ENCODE peak calls at places on chromosome 21, in five cellular contexts. Y, J, Z, A and V are unnamed samples.

GRCh38 chr21:34271452-34271851 is 92.4 kb upstream of the KCNE2 start:
- DNase-seq in A (no peak), Z (no peak), J (no peak), Y (no peak), V (no peak)

GRCh38 chr21:14567557-14568279 is 21.6 kb upstream of the SAMSN1 start:
- DNase-seq in J (no peak), Z (no peak), A (no peak), Y (peak; percentile 7), V (no peak)

GRCh38 chr21:44701541-44701940 is 4.6 kb downstream of the KRTAP10-12 start:
- DNase-seq in J (no peak), A (no peak), Z (no peak), Y (no peak), V (no peak)

GRCh38 chr21:28762357-28762735 is 230.3 kb downstream of the LTN1 start:
- DNase-seq in Y (no peak), Z (no peak), J (no peak), A (no peak), V (no peak)

GRCh38 chr21:34219334-34220020 is 144.3 kb upstream of the KCNE2 start:
- DNase-seq in J (no peak), Y (no peak), Z (no peak), A (no peak), V (no peak)

GRCh38 chr21:14773777-14774345 is 227.7 kb upstream of the SAMSN1 start:
- DNase-seq in A (peak; percentile 69), Y (peak; percentile 59), Z (peak; percentile 63), J (no peak), V (no peak)

GRCh38 chr21:38875694-38876492 is 70.2 kb downstream of the ETS2 start:
- DNase-seq in J (no peak), A (no peak), Z (no peak), Y (peak; percentile 52), V (no peak)

GRCh38 chr21:34859976-34860653 is 189.0 kb downstream of the RUNX1 start:
- DNase-seq in A (no peak), J (no peak), Z (no peak), Y (no peak), V (no peak)

GRCh38 chr21:22421416-22422190 is 1423.4 kb downstream of the NCAM2 start:
- DNase-seq in Z (no peak), J (no peak), Y (no peak), A (no peak), V (no peak)

DNA sequence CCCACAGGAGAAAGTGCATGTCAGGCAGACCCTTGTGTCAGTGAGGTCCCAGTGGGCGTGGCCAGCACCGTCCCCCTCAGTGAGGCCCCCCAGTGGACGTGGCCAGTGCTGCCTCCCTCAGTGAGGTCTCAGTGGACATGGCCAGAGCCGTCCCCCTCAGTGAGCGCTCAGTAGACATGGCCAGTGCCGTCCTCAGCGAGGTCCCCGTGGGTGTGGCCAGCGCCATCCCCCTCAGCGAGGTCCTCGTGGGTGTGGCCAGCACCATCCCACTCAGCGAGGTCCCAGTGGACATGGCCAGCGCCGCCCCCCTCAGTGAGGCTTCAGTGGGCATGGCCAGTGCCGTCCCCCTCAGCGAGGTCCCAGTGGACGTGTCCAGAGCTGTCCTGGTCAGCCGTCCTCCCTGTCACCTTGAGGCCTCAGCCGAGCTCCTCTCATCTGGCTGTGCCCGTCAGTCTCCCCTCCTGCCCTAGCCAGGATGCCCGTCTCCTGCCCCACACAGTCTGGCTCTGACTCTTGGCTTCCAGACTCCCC is 35.5 kb downstream of the PDE9A start:
- DNase-seq in A (no peak), J (no peak), Y (no peak), Z (no peak), V (no peak)
- TF ChIP-seq CTCF in A (no peak), J (no peak), Y (no peak), Z (peak; percentile 10), V (no peak)

GRCh38 chr21:31918250-31918775 is 45.5 kb downstream of the HUNK start:
- DNase-seq in J (no peak), Y (no peak), Z (no peak), A (no peak), V (no peak)
- TF ChIP-seq CTCF in J (peak; percentile 8), Y (no peak), Z (no peak), A (no peak), V (peak; percentile 13)

GRCh38 chr21:16969636-16970035 is 543.2 kb upstream of the CXADR start:
- DNase-seq in J (no peak), A (no peak), Y (no peak), Z (no peak), V (no peak)
- TF ChIP-seq CTCF in J (no peak), A (no peak), Y (no peak), Z (no peak), V (no peak)

GRCh38 chr21:41369915-41370839 is 8.3 kb downstream of the MX2 start:
- DNase-seq in Y (no peak), A (no peak), Z (no peak), J (no peak), V (no peak)

GRCh38 chr21:41367598-41368360 is 6.0 kb downstream of the MX2 start:
- DNase-seq in Z (peak; percentile 90), A (no peak), J (no peak), Y (no peak), V (no peak)

GRCh38 chr21:41370840-41371697 is 9.2 kb downstream of the MX2 start:
- DNase-seq in Z (no peak), A (no peak), J (no peak), Y (no peak), V (no peak)

GRCh38 chr21:41368361-41369104 is 6.7 kb downstream of the MX2 start:
- DNase-seq in Y (no peak), J (no peak), Z (peak; percentile 52), A (no peak), V (no peak)

GRCh38 chr21:41369105-41369914 is 7.5 kb downstream of the MX2 start:
- DNase-seq in A (peak; percentile 51), Z (peak; percentile 71), Y (no peak), J (no peak), V (no peak)
- TF ChIP-seq CTCF in A (no peak), Z (peak; percentile 45), Y (no peak), J (no peak), V (peak; percentile 35)

GRCh38 chr21:31548688-31549087 is 110.8 kb upstream of the SOD1 start:
- DNase-seq in Z (no peak), A (no peak), Y (no peak), J (no peak), V (no peak)
- TF ChIP-seq CTCF in Z (no peak), A (no peak), Y (no peak), J (no peak), V (no peak)

DNA sequence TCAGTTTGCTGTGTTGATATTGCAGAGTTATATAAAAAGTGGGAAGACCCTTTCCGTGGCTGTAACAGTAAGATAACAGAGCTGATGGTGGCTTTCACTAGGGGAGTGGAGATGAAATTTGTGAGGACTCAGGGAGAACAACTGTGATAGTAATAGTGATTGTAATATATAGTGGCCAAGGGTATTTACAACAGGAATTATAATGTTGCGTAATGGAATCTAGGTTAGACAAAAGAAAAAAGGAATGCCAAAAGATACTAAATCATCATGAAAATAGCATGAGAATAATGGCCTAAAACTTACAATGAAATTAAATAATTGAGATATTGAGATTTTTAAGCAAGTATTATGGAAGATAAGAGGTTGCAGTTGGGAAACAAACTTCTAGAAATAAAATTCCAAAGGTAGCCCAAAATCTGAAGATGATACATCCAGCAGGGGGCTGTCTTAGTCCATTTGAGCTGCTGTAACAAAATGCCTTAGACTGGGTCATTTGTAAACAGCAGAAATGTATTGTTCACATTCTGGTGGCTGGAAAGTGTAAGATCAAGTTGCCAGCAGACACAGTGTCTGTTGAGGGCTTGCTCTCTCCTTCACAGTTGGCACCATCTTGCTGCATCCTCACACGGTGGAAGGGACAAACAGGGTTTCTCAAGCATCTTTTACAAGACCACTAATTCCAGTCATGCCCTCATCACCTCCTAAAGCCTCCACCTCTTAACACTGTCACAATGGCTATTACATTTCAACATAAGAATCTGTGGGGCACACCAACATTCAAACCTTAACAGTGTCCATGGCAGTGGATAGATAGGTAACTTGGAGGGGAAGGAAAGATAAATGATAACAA is 711.2 kb downstream of the MRPL39 start:
- DNase-seq in J (no peak), A (peak; percentile 15), Y (no peak), Z (no peak), V (no peak)
- TF ChIP-seq CTCF in J (no peak), A (no peak), Y (peak; percentile 4), Z (peak; percentile 19), V (peak; percentile 44)

GRCh38 chr21:45954921-45955320 is 26.6 kb upstream of the COL6A1 start:
- DNase-seq in Y (no peak), A (no peak), Z (no peak), J (no peak), V (no peak)

GRCh38 chr21:45951676-45952075 is 29.9 kb upstream of the COL6A1 start:
- DNase-seq in A (no peak), Z (no peak), Y (no peak), J (no peak), V (no peak)

GRCh38 chr21:45952974-45953373 is 28.6 kb upstream of the COL6A1 start:
- DNase-seq in Y (no peak), J (no peak), Z (no peak), A (no peak), V (no peak)

GRCh38 chr21:45957551-45957950 is 24.0 kb upstream of the COL6A1 start:
- DNase-seq in Y (no peak), Z (no peak), A (no peak), J (no peak), V (no peak)

GRCh38 chr21:45954271-45954670 is 27.3 kb upstream of the COL6A1 start:
- DNase-seq in Z (no peak), Y (no peak), J (no peak), A (no peak), V (no peak)
- TF ChIP-seq CTCF in Z (no peak), Y (no peak), J (peak; percentile 50), A (no peak), V (no peak)

GRCh38 chr21:18517905-18518566 is 114.5 kb upstream of the TMPRSS15 start:
- DNase-seq in Z (no peak), J (no peak), Y (no peak), A (no peak), V (no peak)

GRCh38 chr21:18521204-18521603 is 117.6 kb upstream of the TMPRSS15 start:
- DNase-seq in J (no peak), A (no peak), Y (no peak), Z (no peak), V (no peak)

GRCh38 chr21:18524097-18524496 is 120.5 kb upstream of the TMPRSS15 start:
- DNase-seq in A (no peak), Z (no peak), Y (no peak), J (no peak), V (no peak)

DNA sequence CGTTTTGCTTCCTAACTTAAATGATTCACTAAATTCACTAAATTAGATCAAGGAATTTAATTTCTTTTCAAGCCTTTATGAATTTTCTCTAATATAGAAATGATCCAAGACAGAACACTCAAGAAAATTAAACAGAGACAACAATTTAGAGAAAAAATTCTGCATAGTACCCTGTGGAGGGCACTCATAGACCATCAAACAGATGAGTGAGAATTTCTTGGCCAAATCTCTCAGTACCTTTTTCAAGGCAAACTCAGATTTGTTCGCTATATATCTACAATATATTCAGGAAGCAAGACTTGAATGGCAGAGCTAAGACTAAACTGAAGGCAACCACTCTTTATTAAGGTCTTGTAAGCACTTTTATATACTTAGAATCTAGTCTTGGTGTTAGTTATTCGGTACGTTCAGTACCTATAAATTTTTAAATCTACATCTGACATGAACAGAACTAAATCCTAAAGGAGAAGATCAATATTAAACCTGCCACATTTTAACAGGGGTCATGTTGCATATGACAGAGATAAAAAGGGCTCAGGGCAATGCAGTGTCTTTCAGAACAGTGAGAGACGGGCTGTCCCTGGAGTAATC is 118.7 kb upstream of the TMPRSS15 start:
- DNase-seq in Z (no peak), J (no peak), Y (no peak), A (no peak), V (no peak)
- TF ChIP-seq CTCF in Z (peak; percentile 32), J (no peak), Y (no peak), A (no peak), V (peak; percentile 63)